ENCODE peak calls at places on chromosomes 2 and 18, in nine cellular contexts. U is adrenal gland, T is upper lobe of left lung, I is upper lobe of right lung, H is stomach, O is IMR-90, P is fibroblast of pulmonary artery, A is PC-9, V is AG09319. Y is an unnamed sample.

GRCh38 chr18:3394648-3395047 is 55.3 kb upstream of the TGIF1 start:
- DNase-seq in U (no peak), T (no peak), I (no peak), H (no peak), O (no peak), P (no peak), A (no peak), V (no peak), Y (no peak)

GRCh38 chr2:28750316-28751101 is 1.1 kb upstream of the PPP1CB start:
- DNase-seq in U (peak), T (no peak), I (no peak), H (no peak), O (peak), P (peak), A (no peak), V (no peak), Y (no peak)

GRCh38 chr2:169038338-169038757 is 7.2 kb upstream of the ABCB11 start:
- DNase-seq in U (no peak), T (no peak), I (no peak), H (no peak), O (no peak), P (peak), A (peak), V (no peak), Y (no peak)

GRCh38 chr2:217125004-217125403 is 265.1 kb upstream of the TNP1 start:
- DNase-seq in U (no peak), T (no peak), I (no peak), H (no peak), O (no peak), P (no peak), A (no peak), V (no peak), Y (no peak)

GRCh38 chr2:157751462-157752058 is 122.9 kb upstream of the ACVR1C start:
- DNase-seq in U (no peak), T (no peak), I (no peak), H (no peak), O (peak), P (no peak), A (no peak), V (no peak), Y (peak)

GRCh38 chr2:86263956-86264355 is 64.7 kb downstream of the MRPL35 start:
- DNase-seq in U (no peak), T (no peak), I (no peak), H (no peak), O (no peak), P (no peak), A (no peak), V (no peak), Y (no peak)

GRCh38 chr2:180040146-180040925 is 33.2 kb upstream of the CWC22 start:
- DNase-seq in U (no peak), T (no peak), I (no peak), H (no peak), O (peak), P (peak), A (no peak), V (peak), Y (no peak)

GRCh38 chr2:241702155-241702404 is 241 bp downstream of the ING5 start:
- DNase-seq in U (no peak), T (peak), I (no peak), H (no peak), O (peak), P (peak), A (no peak), V (peak), Y (no peak)

GRCh38 chr2:54520687-54521086 is 64.6 kb downstream of the SPTBN1 start:
- DNase-seq in U (no peak), T (no peak), I (no peak), H (no peak), O (peak), P (peak), A (no peak), V (peak), Y (no peak)

GRCh38 chr18:76518543-76519155 is 23.6 kb upstream of the ZNF516 start:
- DNase-seq in U (peak), T (peak), I (no peak), H (no peak), O (peak), P (peak), A (no peak), V (no peak), Y (no peak)

GRCh38 chr2:126658316-126658909 is 2.5 kb downstream of the GYPC start:
- DNase-seq in U (no peak), T (no peak), I (no peak), H (no peak), O (no peak), P (no peak), A (no peak), V (no peak), Y (no peak)

GRCh38 chr2:224360801-224361251 is 41.1 kb downstream of the FAM124B start:
- DNase-seq in U (no peak), T (no peak), I (no peak), H (no peak), O (no peak), P (no peak), A (no peak), V (no peak), Y (no peak)

GRCh38 chr18:6660334-6660733 is 69.2 kb upstream of the ARHGAP28 start:
- DNase-seq in U (no peak), T (no peak), I (no peak), H (no peak), O (peak), P (no peak), A (no peak), V (no peak), Y (no peak)

GRCh38 chr2:239027431-239028252 is 179.8 kb downstream of the TWIST2 start:
- DNase-seq in U (no peak), T (peak), I (peak), H (no peak), O (no peak), P (no peak), A (no peak), V (no peak), Y (no peak)

GRCh38 chr2:30336978-30337841 is 105.9 kb downstream of the LBH start:
- DNase-seq in U (no peak), T (peak), I (no peak), H (no peak), O (peak), P (no peak), A (no peak), V (no peak), Y (no peak)

GRCh38 chr2:83572400-83572799 is 886.7 kb downstream of the SUCLG1 start:
- DNase-seq in U (no peak), T (no peak), I (no peak), H (no peak), O (no peak), P (no peak), A (no peak), V (no peak), Y (no peak)

GRCh38 chr2:1581965-1582625 is 162.2 kb downstream of the PXDN start:
- DNase-seq in U (no peak), T (no peak), I (no peak), H (no peak), O (no peak), P (peak), A (no peak), V (no peak), Y (no peak)

GRCh38 chr2:46850742-46851141 is 64.9 kb downstream of the MCFD2 start:
- DNase-seq in U (peak), T (no peak), I (peak), H (peak), O (peak), P (peak), A (peak), V (no peak), Y (no peak)

GRCh38 chr18:48833701-48834394 is 116.9 kb downstream of the SMAD7 start:
- DNase-seq in U (no peak), T (no peak), I (peak), H (peak), O (peak), P (peak), A (no peak), V (no peak), Y (no peak)

GRCh38 chr2:190497428-190497827 is 37.1 kb downstream of the NEMP2 start:
- DNase-seq in U (no peak), T (no peak), I (no peak), H (no peak), O (no peak), P (peak), A (no peak), V (no peak), Y (no peak)

GRCh38 chr2:27075219-27075871 is 3.1 kb upstream of the EMILIN1 start:
- DNase-seq in U (no peak), T (no peak), I (no peak), H (peak), O (peak), P (peak), A (no peak), V (no peak), Y (peak)

GRCh38 chr2:55995206-55995605 is 71.6 kb upstream of the EFEMP1 start:
- DNase-seq in U (no peak), T (no peak), I (no peak), H (no peak), O (no peak), P (no peak), A (no peak), V (no peak), Y (no peak)

GRCh38 chr18:26051845-26052244 is 38.6 kb downstream of the SS18 start:
- DNase-seq in U (no peak), T (no peak), I (no peak), H (no peak), O (no peak), P (no peak), A (no peak), V (no peak), Y (no peak)

GRCh38 chr2:156405586-156405985 is 30.6 kb upstream of the GPD2 start:
- DNase-seq in U (peak), T (no peak), I (peak), H (no peak), O (peak), P (peak), A (no peak), V (no peak), Y (no peak)

GRCh38 chr2:102386867-102387541 is 31.4 kb downstream of the IL18R1 start:
- DNase-seq in U (no peak), T (no peak), I (no peak), H (no peak), O (no peak), P (no peak), A (no peak), V (no peak), Y (no peak)

GRCh38 chr2:197209742-197210408 is 100.7 kb downstream of the ANKRD44 start:
- DNase-seq in U (no peak), T (no peak), I (peak), H (no peak), O (no peak), P (no peak), A (peak), V (no peak), Y (no peak)

GRCh38 chr2:201909961-201910361 is 103.6 kb downstream of the CDK15 start:
- DNase-seq in U (no peak), T (no peak), I (no peak), H (no peak), O (peak), P (peak), A (no peak), V (peak), Y (no peak)

GRCh38 chr2:56230171-56230570 is 46.4 kb downstream of the CCDC85A start:
- DNase-seq in U (no peak), T (no peak), I (no peak), H (no peak), O (peak), P (peak), A (no peak), V (no peak), Y (no peak)

GRCh38 chr2:86035883-86036789 is 69.5 kb downstream of the POLR1A start:
- DNase-seq in U (peak), T (no peak), I (peak), H (peak), O (peak), P (peak), A (no peak), V (peak), Y (no peak)

GRCh38 chr2:46926863-46927262 is 11.3 kb upstream of the MCFD2 start:
- DNase-seq in U (no peak), T (no peak), I (no peak), H (no peak), O (no peak), P (no peak), A (no peak), V (no peak), Y (no peak)

GRCh38 chr18:10202947-10203346 is 251.5 kb upstream of the APCDD1 start:
- DNase-seq in U (no peak), T (no peak), I (no peak), H (no peak), O (no peak), P (no peak), A (no peak), V (no peak), Y (no peak)

GRCh38 chr2:192286093-192286701 is 91.5 kb upstream of the TMEFF2 start:
- DNase-seq in U (no peak), T (no peak), I (no peak), H (no peak), O (peak), P (peak), A (no peak), V (peak), Y (peak)

GRCh38 chr18:2444201-2444875 is 127.0 kb downstream of the METTL4 start:
- DNase-seq in U (no peak), T (no peak), I (no peak), H (no peak), O (no peak), P (peak), A (no peak), V (no peak), Y (no peak)

GRCh38 chr2:158753561-158754302 is 41.4 kb upstream of the DAPL1 start:
- DNase-seq in U (peak), T (peak), I (no peak), H (peak), O (peak), P (peak), A (peak), V (no peak), Y (peak)

GRCh38 chr2:236667526-236667925 is 97.9 kb downstream of the ACKR3 start:
- DNase-seq in U (no peak), T (no peak), I (no peak), H (no peak), O (no peak), P (no peak), A (no peak), V (no peak), Y (no peak)

GRCh38 chr2:183242937-183243336 is 118.7 kb downstream of the NUP35 start:
- DNase-seq in U (no peak), T (no peak), I (no peak), H (no peak), O (peak), P (peak), A (no peak), V (no peak), Y (no peak)

GRCh38 chr2:85435986-85436835 is 17.7 kb downstream of the SH2D6 start:
- DNase-seq in U (no peak), T (no peak), I (no peak), H (no peak), O (no peak), P (no peak), A (no peak), V (no peak), Y (no peak)

GRCh38 chr2:225041871-225042799 is at the start of gene DOCK10:
- DNase-seq in U (peak), T (peak), I (peak), H (peak), O (peak), P (peak), A (peak), V (no peak), Y (peak)

DNA sequence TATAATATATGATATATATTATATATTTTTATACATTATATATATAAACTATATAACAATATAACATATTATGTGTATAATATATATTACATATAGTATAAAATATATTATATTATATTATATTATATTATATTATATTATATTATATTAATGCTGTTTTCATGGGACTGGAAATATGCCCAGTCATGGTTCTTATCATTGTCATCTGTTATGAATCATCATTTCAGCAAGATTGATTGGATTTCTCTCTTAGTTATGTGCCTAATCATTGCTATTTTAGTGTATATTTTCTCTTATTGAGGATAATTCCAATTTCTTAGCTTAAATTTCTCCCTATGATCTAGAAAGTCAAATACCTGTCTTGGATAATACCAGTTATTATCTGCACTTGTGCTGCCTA is 617.8 kb downstream of the TRIB2 start:
- DNase-seq in U (no peak), T (no peak), I (no peak), H (no peak), O (no peak), P (no peak), A (no peak), V (no peak), Y (no peak)
- TF ChIP-seq CTCF in U (no peak), T (no peak), I (no peak), H (no peak), O (no peak), P (no peak), A (no peak), V (no peak), Y (no peak)

DNA sequence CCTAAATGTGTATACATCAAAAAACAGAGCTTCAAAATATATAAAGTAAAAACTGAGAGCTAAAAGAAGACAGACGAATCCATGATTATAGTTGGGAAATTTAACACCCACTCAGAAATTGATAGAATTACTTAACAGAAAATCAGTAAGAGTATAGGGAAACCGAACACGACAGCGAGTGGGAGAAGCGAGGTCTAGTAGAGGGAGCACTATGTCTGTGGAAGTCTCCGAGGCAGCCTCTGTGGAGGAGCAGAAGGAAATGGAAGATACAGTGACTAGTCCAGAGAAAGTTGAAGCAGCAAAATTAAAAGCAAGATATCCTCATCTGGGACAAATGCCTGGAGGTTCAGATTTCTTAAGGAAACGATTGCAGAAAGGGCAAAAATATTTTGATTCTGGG is 38.8 kb downstream of the NMS start:
- DNase-seq in U (no peak), T (no peak), I (no peak), H (no peak), O (no peak), P (no peak), A (no peak), V (no peak), Y (no peak)
- TF ChIP-seq CTCF in U (no peak), T (no peak), I (no peak), H (no peak), O (no peak), P (no peak), A (no peak), V (no peak), Y (no peak)

GRCh38 chr2:36352024-36352398 is 3.6 kb upstream of the CRIM1 start:
- DNase-seq in U (peak), T (no peak), I (no peak), H (no peak), O (peak), P (peak), A (no peak), V (no peak), Y (peak)
- TF ChIP-seq CTCF in U (peak), T (peak), I (peak), H (peak), O (peak), P (peak), A (peak), V (peak), Y (peak)

GRCh38 chr2:231715499-231715837 is 7.1 kb downstream of the PTMA start:
- DNase-seq in U (no peak), T (no peak), I (no peak), H (no peak), O (no peak), P (no peak), A (no peak), V (no peak), Y (no peak)
- TF ChIP-seq CTCF in U (no peak), T (no peak), I (no peak), H (no peak), O (no peak), P (no peak), A (peak), V (no peak), Y (no peak)

GRCh38 chr2:39119732-39120520 is 925 bp downstream of the SOS1 start:
- DNase-seq in U (peak), T (peak), I (peak), H (peak), O (peak), P (peak), A (peak), V (no peak), Y (peak)
- TF ChIP-seq CTCF in U (no peak), T (peak), I (peak), H (peak), O (peak), P (no peak), A (peak), V (peak), Y (peak)

Y was measured in BE2C.